ENCODE peak calls at places on chromosomes 2 and 18, in six cellular contexts. One of them, this sample, is unnamed.

GRCh38 chr2:188089896-188090295 is 201.8 kb upstream of the GULP1 start:
- DNase-seq in HEK293T: no peak
- DNase-seq in body of pancreas: no peak
- DNase-seq in fibroblast of mammary gland: peak
- DNase-seq in HFF-Myc: no peak
- DNase-seq in HS-5: no peak
- DNase-seq in this sample: no peak

GRCh38 chr18:35528749-35529274 is 31.1 kb upstream of the INO80C start:
- DNase-seq in HEK293T: no peak
- DNase-seq in body of pancreas: no peak
- DNase-seq in fibroblast of mammary gland: no peak
- DNase-seq in HFF-Myc: no peak
- DNase-seq in HS-5: no peak
- DNase-seq in this sample: no peak

GRCh38 chr2:226644342-226644957 is 155.2 kb downstream of the IRS1 start:
- DNase-seq in HEK293T: no peak
- DNase-seq in body of pancreas: no peak
- DNase-seq in fibroblast of mammary gland: peak
- DNase-seq in HFF-Myc: no peak
- DNase-seq in HS-5: no peak
- DNase-seq in this sample: no peak

GRCh38 chr2:205700331-205701132 is 18.2 kb downstream of the NRP2 start:
- DNase-seq in HEK293T: no peak
- DNase-seq in body of pancreas: peak
- DNase-seq in fibroblast of mammary gland: peak
- DNase-seq in HFF-Myc: no peak
- DNase-seq in HS-5: peak
- DNase-seq in this sample: no peak

GRCh38 chr18:63969965-63970802 is at the start of gene SERPINB8:
- DNase-seq in HEK293T: peak
- DNase-seq in body of pancreas: peak
- DNase-seq in fibroblast of mammary gland: peak
- DNase-seq in HFF-Myc: peak
- DNase-seq in HS-5: peak
- DNase-seq in this sample: peak

GRCh38 chr2:232776435-232776834 is at the start of gene KCNJ13:
- DNase-seq in HEK293T: peak
- DNase-seq in body of pancreas: no peak
- DNase-seq in fibroblast of mammary gland: no peak
- DNase-seq in HFF-Myc: no peak
- DNase-seq in HS-5: no peak
- DNase-seq in this sample: no peak

GRCh38 chr2:100806550-100806949 is 13.4 kb upstream of the NPAS2 start:
- DNase-seq in HEK293T: no peak
- DNase-seq in body of pancreas: no peak
- DNase-seq in fibroblast of mammary gland: no peak
- DNase-seq in HFF-Myc: no peak
- DNase-seq in HS-5: no peak
- DNase-seq in this sample: no peak

GRCh38 chr2:209390839-209391238 is 33.0 kb upstream of the MAP2 start:
- DNase-seq in HEK293T: no peak
- DNase-seq in body of pancreas: no peak
- DNase-seq in fibroblast of mammary gland: no peak
- DNase-seq in HFF-Myc: no peak
- DNase-seq in HS-5: no peak
- DNase-seq in this sample: no peak

GRCh38 chr2:567865-568638 is 109.2 kb downstream of the TMEM18 start:
- DNase-seq in HEK293T: no peak
- DNase-seq in body of pancreas: peak
- DNase-seq in fibroblast of mammary gland: peak
- DNase-seq in HFF-Myc: peak
- DNase-seq in HS-5: no peak
- DNase-seq in this sample: no peak

GRCh38 chr18:51765712-51766360 is 568.4 kb upstream of the MEX3C start:
- DNase-seq in HEK293T: no peak
- DNase-seq in body of pancreas: no peak
- DNase-seq in fibroblast of mammary gland: no peak
- DNase-seq in HFF-Myc: no peak
- DNase-seq in HS-5: no peak
- DNase-seq in this sample: no peak

GRCh38 chr2:63862802-63863201 is 21.1 kb downstream of the UGP2 start:
- DNase-seq in HEK293T: no peak
- DNase-seq in body of pancreas: no peak
- DNase-seq in fibroblast of mammary gland: no peak
- DNase-seq in HFF-Myc: no peak
- DNase-seq in HS-5: no peak
- DNase-seq in this sample: no peak

GRCh38 chr2:191552036-191552435 is 125.9 kb upstream of the NABP1 start:
- DNase-seq in HEK293T: no peak
- DNase-seq in body of pancreas: no peak
- DNase-seq in fibroblast of mammary gland: no peak
- DNase-seq in HFF-Myc: no peak
- DNase-seq in HS-5: no peak
- DNase-seq in this sample: no peak

GRCh38 chr2:15182275-15182674 is 378.9 kb downstream of the NBAS start:
- DNase-seq in HEK293T: no peak
- DNase-seq in body of pancreas: no peak
- DNase-seq in fibroblast of mammary gland: peak
- DNase-seq in HFF-Myc: no peak
- DNase-seq in HS-5: no peak
- DNase-seq in this sample: no peak

GRCh38 chr2:10862330-10862729 is 49.4 kb upstream of the KCNF1 start:
- DNase-seq in HEK293T: no peak
- DNase-seq in body of pancreas: no peak
- DNase-seq in fibroblast of mammary gland: no peak
- DNase-seq in HFF-Myc: no peak
- DNase-seq in HS-5: no peak
- DNase-seq in this sample: no peak

GRCh38 chr18:26792661-26793060 is 72.8 kb downstream of the AQP4 start:
- DNase-seq in HEK293T: no peak
- DNase-seq in body of pancreas: no peak
- DNase-seq in fibroblast of mammary gland: no peak
- DNase-seq in HFF-Myc: no peak
- DNase-seq in HS-5: peak
- DNase-seq in this sample: no peak

GRCh38 chr2:173989886-173990744 is 24.9 kb upstream of the SP3 start:
- DNase-seq in HEK293T: no peak
- DNase-seq in body of pancreas: no peak
- DNase-seq in fibroblast of mammary gland: no peak
- DNase-seq in HFF-Myc: no peak
- DNase-seq in HS-5: no peak
- DNase-seq in this sample: no peak

GRCh38 chr2:191612496-191612895 is 65.4 kb upstream of the NABP1 start:
- DNase-seq in HEK293T: no peak
- DNase-seq in body of pancreas: no peak
- DNase-seq in fibroblast of mammary gland: peak
- DNase-seq in HFF-Myc: peak
- DNase-seq in HS-5: peak
- DNase-seq in this sample: no peak

GRCh38 chr2:109128048-109128465 is 948 bp upstream of the SH3RF3 start:
- DNase-seq in HEK293T: peak
- DNase-seq in body of pancreas: peak
- DNase-seq in fibroblast of mammary gland: peak
- DNase-seq in HFF-Myc: peak
- DNase-seq in HS-5: peak
- DNase-seq in this sample: peak

GRCh38 chr2:217086038-217086522 is 226.2 kb upstream of the TNP1 start:
- DNase-seq in HEK293T: no peak
- DNase-seq in body of pancreas: no peak
- DNase-seq in fibroblast of mammary gland: peak
- DNase-seq in HFF-Myc: no peak
- DNase-seq in HS-5: no peak
- DNase-seq in this sample: no peak

GRCh38 chr18:10354241-10354811 is 100.1 kb upstream of the APCDD1 start:
- DNase-seq in HEK293T: no peak
- DNase-seq in body of pancreas: peak
- DNase-seq in fibroblast of mammary gland: no peak
- DNase-seq in HFF-Myc: no peak
- DNase-seq in HS-5: no peak
- DNase-seq in this sample: no peak

GRCh38 chr2:100924520-100925451 is 77.3 kb upstream of the RPL31 start:
- DNase-seq in HEK293T: no peak
- DNase-seq in body of pancreas: peak
- DNase-seq in fibroblast of mammary gland: peak
- DNase-seq in HFF-Myc: no peak
- DNase-seq in HS-5: no peak
- DNase-seq in this sample: no peak

GRCh38 chr2:142843731-142844130 is 33.7 kb upstream of the KYNU start:
- DNase-seq in HEK293T: no peak
- DNase-seq in body of pancreas: no peak
- DNase-seq in fibroblast of mammary gland: no peak
- DNase-seq in HFF-Myc: no peak
- DNase-seq in HS-5: no peak
- DNase-seq in this sample: no peak

GRCh38 chr2:70946832-70947442 is 11.2 kb downstream of the ATP6V1B1 start:
- DNase-seq in HEK293T: peak
- DNase-seq in body of pancreas: peak
- DNase-seq in fibroblast of mammary gland: peak
- DNase-seq in HFF-Myc: peak
- DNase-seq in HS-5: peak
- DNase-seq in this sample: peak

GRCh38 chr18:6600667-6601066 is 128.8 kb upstream of the ARHGAP28 start:
- DNase-seq in HEK293T: no peak
- DNase-seq in body of pancreas: no peak
- DNase-seq in fibroblast of mammary gland: no peak
- DNase-seq in HFF-Myc: no peak
- DNase-seq in HS-5: no peak
- DNase-seq in this sample: no peak

GRCh38 chr2:194314042-194314441 is 1343.0 kb upstream of the SLC39A10 start:
- DNase-seq in HEK293T: no peak
- DNase-seq in body of pancreas: no peak
- DNase-seq in fibroblast of mammary gland: no peak
- DNase-seq in HFF-Myc: no peak
- DNase-seq in HS-5: no peak
- DNase-seq in this sample: no peak

GRCh38 chr2:69777778-69778089 is 35.8 kb downstream of the ANXA4 start:
- DNase-seq in HEK293T: no peak
- DNase-seq in body of pancreas: no peak
- DNase-seq in fibroblast of mammary gland: no peak
- DNase-seq in HFF-Myc: no peak
- DNase-seq in HS-5: no peak
- DNase-seq in this sample: no peak

GRCh38 chr18:56831988-56832387 is 180.8 kb downstream of the WDR7 start:
- DNase-seq in HEK293T: no peak
- DNase-seq in body of pancreas: no peak
- DNase-seq in fibroblast of mammary gland: no peak
- DNase-seq in HFF-Myc: no peak
- DNase-seq in HS-5: no peak
- DNase-seq in this sample: no peak

GRCh38 chr18:9708057-9708881 is at the start of gene RAB31:
- DNase-seq in HEK293T: peak
- DNase-seq in body of pancreas: peak
- DNase-seq in fibroblast of mammary gland: peak
- DNase-seq in HFF-Myc: no peak
- DNase-seq in HS-5: no peak
- DNase-seq in this sample: no peak

GRCh38 chr2:63052411-63053234 is 2.0 kb downstream of the OTX1 start:
- DNase-seq in HEK293T: no peak
- DNase-seq in body of pancreas: no peak
- DNase-seq in fibroblast of mammary gland: no peak
- DNase-seq in HFF-Myc: no peak
- DNase-seq in HS-5: no peak
- DNase-seq in this sample: no peak

GRCh38 chr18:35444636-35445035 is 53.1 kb downstream of the INO80C start:
- DNase-seq in HEK293T: no peak
- DNase-seq in body of pancreas: no peak
- DNase-seq in fibroblast of mammary gland: no peak
- DNase-seq in HFF-Myc: no peak
- DNase-seq in HS-5: no peak
- DNase-seq in this sample: no peak

GRCh38 chr2:18436408-18437077 is 123.9 kb downstream of the RDH14 start:
- DNase-seq in HEK293T: no peak
- DNase-seq in body of pancreas: no peak
- DNase-seq in fibroblast of mammary gland: peak
- DNase-seq in HFF-Myc: peak
- DNase-seq in HS-5: no peak
- DNase-seq in this sample: no peak

GRCh38 chr2:44063007-44063406 is 67.2 kb upstream of the LRPPRC start:
- DNase-seq in HEK293T: no peak
- DNase-seq in body of pancreas: peak
- DNase-seq in fibroblast of mammary gland: no peak
- DNase-seq in HFF-Myc: no peak
- DNase-seq in HS-5: no peak
- DNase-seq in this sample: no peak

GRCh38 chr2:196783431-196784094 is 15.9 kb downstream of the GTF3C3 start:
- DNase-seq in HEK293T: no peak
- DNase-seq in body of pancreas: no peak
- DNase-seq in fibroblast of mammary gland: peak
- DNase-seq in HFF-Myc: no peak
- DNase-seq in HS-5: peak
- DNase-seq in this sample: no peak

GRCh38 chr2:157185828-157186227 is 71.7 kb upstream of the GALNT5 start:
- DNase-seq in HEK293T: no peak
- DNase-seq in body of pancreas: no peak
- DNase-seq in fibroblast of mammary gland: peak
- DNase-seq in HFF-Myc: no peak
- DNase-seq in HS-5: no peak
- DNase-seq in this sample: no peak

GRCh38 chr2:42567389-42567788 is 1.0 kb upstream of the MTA3 start:
- DNase-seq in HEK293T: no peak
- DNase-seq in body of pancreas: no peak
- DNase-seq in fibroblast of mammary gland: peak
- DNase-seq in HFF-Myc: no peak
- DNase-seq in HS-5: no peak
- DNase-seq in this sample: no peak

GRCh38 chr2:171407030-171407707 is 26.6 kb downstream of the METTL8 start:
- DNase-seq in HEK293T: no peak
- DNase-seq in body of pancreas: no peak
- DNase-seq in fibroblast of mammary gland: no peak
- DNase-seq in HFF-Myc: no peak
- DNase-seq in HS-5: no peak
- DNase-seq in this sample: no peak

This sample was measured in effector CD8-positive, alpha-beta T cell.